ENCODE peak calls at places on chromosomes 5 and 9, in seven cellular contexts. W is A549, D is hepatocyte, Q is GM23248, Z is MM.1S, B is PC-3, S is astrocyte. I is an unnamed sample.

GRCh38 chr5:123814796-123815479 is 303.0 kb downstream of the CSNK1G3 start:
- DNase-seq in W (no peak), D (no peak), Q (peak; percentile 13), Z (no peak), B (no peak), S (peak; percentile 63), I (peak; percentile 27)

GRCh38 chr9:100267211-100267610 is 85.5 kb downstream of the TEX10 start:
- DNase-seq in W (no peak), D (no peak), Q (no peak), Z (no peak), B (no peak), S (no peak), I (no peak)

GRCh38 chr9:132677976-132678375 is 7.7 kb downstream of the GTF3C4 start:
- DNase-seq in W (no peak), D (no peak), Q (no peak), Z (no peak), B (no peak), S (no peak), I (no peak)

GRCh38 chr5:5270958-5271605 is 131.0 kb downstream of the ADAMTS16 start:
- DNase-seq in W (peak; percentile 82), D (peak; percentile 92), Q (peak; percentile 84), Z (no peak), B (peak; percentile 96), S (peak; percentile 92), I (peak; percentile 96)

GRCh38 chr9:121992571-121993212 is 100.4 kb downstream of the TTLL11 start:
- DNase-seq in W (peak; percentile 69), D (peak; percentile 90), Q (peak; percentile 86), Z (peak; percentile 77), B (peak; percentile 78), S (peak; percentile 45), I (peak; percentile 87)

GRCh38 chr5:909086-909485 is 16.4 kb downstream of the TRIP13 start:
- DNase-seq in W (no peak), D (no peak), Q (no peak), Z (no peak), B (no peak), S (no peak), I (no peak)

GRCh38 chr9:108104991-108105390 is 615.4 kb upstream of the KLF4 start:
- DNase-seq in W (no peak), D (no peak), Q (no peak), Z (no peak), B (no peak), S (no peak), I (no peak)

GRCh38 chr5:149583394-149583793 is 2.1 kb downstream of the ARHGEF37 start:
- DNase-seq in W (no peak), D (peak; percentile 32), Q (peak; percentile 35), Z (no peak), B (peak; percentile 29), S (no peak), I (peak; percentile 41)

GRCh38 chr5:150522504-150523464 is 14.9 kb downstream of the NDST1 start:
- DNase-seq in W (no peak), D (peak; percentile 68), Q (no peak), Z (no peak), B (no peak), S (no peak), I (no peak)

GRCh38 chr5:135834639-135835529 is at the start of gene SLC25A48:
- DNase-seq in W (peak; percentile 87), D (peak; percentile 86), Q (peak; percentile 68), Z (peak; percentile 74), B (no peak), S (no peak), I (peak; percentile 39)

GRCh38 chr9:1701113-1701512 is 314.0 kb upstream of the SMARCA2 start:
- DNase-seq in W (no peak), D (no peak), Q (no peak), Z (no peak), B (no peak), S (no peak), I (no peak)

GRCh38 chr9:98318834-98319478 is 63.5 kb upstream of the TBC1D2 start:
- DNase-seq in W (no peak), D (no peak), Q (peak; percentile 80), Z (no peak), B (peak; percentile 8), S (peak; percentile 51), I (peak; percentile 41)

GRCh38 chr5:170625221-170626165 is 121.7 kb downstream of the KCNIP1 start:
- DNase-seq in W (no peak), D (no peak), Q (no peak), Z (no peak), B (no peak), S (no peak), I (no peak)

GRCh38 chr5:180096616-180097015 is 25.1 kb upstream of the RNF130 start:
- DNase-seq in W (no peak), D (no peak), Q (no peak), Z (no peak), B (no peak), S (no peak), I (no peak)

GRCh38 chr9:92638621-92639101 is 31.3 kb downstream of the IPPK start:
- DNase-seq in W (no peak), D (no peak), Q (peak; percentile 41), Z (no peak), B (no peak), S (no peak), I (no peak)

GRCh38 chr9:116155700-116156045 is 2.1 kb downstream of the PAPPA start:
- DNase-seq in W (no peak), D (peak; percentile 29), Q (peak; percentile 75), Z (no peak), B (no peak), S (peak; percentile 45), I (peak; percentile 54)

GRCh38 chr9:116154334-116154975 is 864 bp downstream of the PAPPA start:
- DNase-seq in W (no peak), D (peak; percentile 59), Q (peak; percentile 64), Z (peak; percentile 35), B (no peak), S (no peak), I (no peak)

GRCh38 chr9:116156621-116157314 is 3.2 kb downstream of the PAPPA start:
- DNase-seq in W (peak; percentile 72), D (peak; percentile 77), Q (peak; percentile 87), Z (no peak), B (peak; percentile 71), S (peak; percentile 59), I (peak; percentile 65)

GRCh38 chr9:116154976-116155699 is 1.5 kb downstream of the PAPPA start:
- DNase-seq in W (no peak), D (peak; percentile 41), Q (peak; percentile 71), Z (no peak), B (no peak), S (peak; percentile 56), I (peak; percentile 62)

DNA sequence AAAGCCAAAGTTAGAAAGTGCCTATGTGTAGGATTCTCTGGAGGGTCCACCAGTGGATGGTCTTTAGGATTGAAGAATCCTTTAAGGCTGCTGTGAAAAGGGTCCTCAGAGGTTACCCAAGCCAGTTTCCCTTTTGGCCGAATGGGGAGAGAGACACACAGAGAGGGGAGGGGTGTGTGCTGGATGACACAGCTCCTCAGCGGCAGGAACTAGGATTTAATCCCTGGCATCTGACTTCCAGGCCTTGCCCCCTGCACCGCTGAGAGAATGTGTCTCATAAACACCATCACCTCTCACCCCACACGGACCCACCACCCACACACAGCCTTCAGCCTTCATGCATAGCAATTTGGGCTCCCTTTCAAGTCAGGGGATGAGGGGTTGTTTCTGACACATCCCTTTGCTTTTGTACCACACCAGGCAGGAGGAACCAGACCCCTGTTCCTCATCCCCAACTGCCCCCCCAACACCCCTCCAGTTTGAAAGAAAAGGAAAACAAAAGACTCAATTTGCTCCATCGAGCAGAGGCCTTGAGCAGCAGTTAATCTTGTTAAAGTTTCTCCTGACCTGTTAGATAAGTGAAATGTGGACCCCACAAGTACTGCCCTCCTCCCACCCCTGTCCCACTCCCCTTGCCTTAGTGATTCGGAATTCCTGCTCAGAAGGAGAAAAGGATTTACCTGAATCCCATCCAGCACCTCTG is 4.0 kb downstream of the PAPPA start:
- DNase-seq in W (peak; percentile 65), D (peak; percentile 30), Q (peak; percentile 72), Z (no peak), B (no peak), S (no peak), I (peak; percentile 37)
- H3K27ac ChIP-seq in W (peak overlapping the region; percentile 100), D (peak overlapping the region; percentile 62), Q (peak overlapping the region; percentile 91), Z (no peak overlapping the region), B (no peak overlapping the region), S (peak overlapping the region; percentile 57), I (peak overlapping the region; percentile 79)

GRCh38 chr9:123863164-123863855 is 66.6 kb downstream of the DENND1A start:
- DNase-seq in W (no peak), D (no peak), Q (peak; percentile 28), Z (no peak), B (no peak), S (no peak), I (peak; percentile 48)
- H3K4me2 ChIP-seq in W (no peak overlapping the region), D (no peak overlapping the region), Q (no peak overlapping the region), Z (no peak overlapping the region), B (no peak overlapping the region), S (no peak overlapping the region), I (no peak overlapping the region)

DNA sequence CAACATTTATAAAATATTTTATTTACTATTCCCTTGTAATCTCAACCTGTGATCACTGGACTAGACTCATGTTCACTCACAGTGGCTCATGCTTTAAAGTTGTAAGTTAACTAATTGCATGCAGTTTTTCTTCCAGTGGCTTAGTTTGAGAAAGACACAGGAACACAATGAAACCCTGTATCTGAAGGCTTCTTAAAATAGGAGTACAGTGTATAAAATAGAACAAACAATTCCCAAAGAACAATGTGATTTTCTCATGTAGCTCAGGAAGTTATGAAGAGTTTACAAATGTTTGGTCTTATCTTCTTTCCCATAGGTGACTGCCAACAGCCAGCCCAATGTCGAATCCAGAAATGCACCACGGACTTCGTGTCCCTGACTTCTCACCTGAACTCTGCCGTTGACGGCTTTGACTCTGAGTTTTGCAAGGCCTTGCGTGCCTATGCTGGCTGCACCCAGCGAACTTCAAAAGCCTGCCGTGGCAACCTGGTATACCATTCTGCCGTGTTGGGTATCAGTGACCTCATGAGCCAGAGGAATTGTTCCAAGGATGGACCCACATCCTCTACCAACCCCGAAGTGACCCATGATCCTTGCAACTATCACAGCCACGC is 5.9 kb downstream of the RGMB start:
- DNase-seq in W (no peak), D (no peak), Q (peak; percentile 44), Z (no peak), B (no peak), S (no peak), I (no peak)
- H3K4me1 ChIP-seq in W (peaks cover 12% of the 10 kb centered on the region), D (peaks cover 14% of the 10 kb centered on the region), Q (peaks cover 67% of the 10 kb centered on the region), Z (peaks cover 7% of the 10 kb centered on the region), B (peaks cover 46% of the 10 kb centered on the region), S (peaks cover 4% of the 10 kb centered on the region), I (peaks cover 5% of the 10 kb centered on the region)

GRCh38 chr5:20276061-20276958 is 288.3 kb upstream of the CDH18 start:
- DNase-seq in W (peak; percentile 65), D (peak; percentile 9), Q (peak; percentile 79), Z (no peak), B (peak; percentile 99), S (peak; percentile 95), I (peak; percentile 96)

DNA sequence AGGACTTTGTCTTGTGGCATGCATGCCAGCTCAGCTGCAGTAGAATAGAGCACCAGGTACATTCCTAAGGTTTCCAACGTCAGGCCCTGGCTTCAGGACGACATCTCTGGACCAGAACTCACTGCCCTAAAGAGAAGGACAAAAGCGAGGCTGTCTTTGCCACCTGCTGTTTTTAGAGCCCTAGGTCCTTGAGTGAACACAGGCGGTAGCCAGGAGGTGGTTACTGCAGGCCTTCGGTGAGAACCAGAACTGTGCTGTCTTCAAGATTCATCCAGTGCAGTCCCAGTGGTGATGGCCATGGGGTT is 288.9 kb upstream of the CDH18 start:
- DNase-seq in W (no peak), D (no peak), Q (peak; percentile 0), Z (no peak), B (no peak), S (no peak), I (no peak)
- H3K27ac ChIP-seq in W (peak overlapping the region; percentile 94), D (no peak overlapping the region), Q (peak overlapping the region; percentile 68), Z (no peak overlapping the region), B (peak overlapping the region; percentile 95), S (peak overlapping the region; percentile 70), I (no peak overlapping the region)